ENCODE peak calls at places on chromosomes 3 and 15, in six cellular contexts. U is cardiac muscle cell, M is psoas muscle, W is neural progenitor cell, A is lower lobe of right lung, J is breast epithelium. C is an unnamed sample. For H3K4me1 and H3K9me3, the result is how much of the 10 kb centered on the place peaks cover.

GRCh38 chr3:185900228-185900627 is 37.6 kb downstream of the TRA2B start:
- DNase-seq in W (no peak), A (no peak), J (peak), M (no peak), U (peak), C (peak)

GRCh38 chr3:117681619-117682018 is 972.0 kb downstream of the TUSC7 start:
- DNase-seq in J (no peak), M (no peak), U (no peak), A (no peak), W (no peak), C (no peak)

GRCh38 chr3:177893321-177893720 is 642.9 kb upstream of the KCNMB2 start:
- DNase-seq in A (no peak), U (no peak), W (no peak), M (no peak), J (no peak), C (no peak)

GRCh38 chr3:184568918-184569829 is 7.6 kb downstream of the EPHB3 start:
- DNase-seq in J (peak), A (peak), W (peak), U (peak), M (peak), C (no peak)

GRCh38 chr3:197575362-197575761 is 19.6 kb upstream of the BDH1 start:
- DNase-seq in U (no peak), M (no peak), A (no peak), W (no peak), J (no peak), C (no peak)

GRCh38 chr3:139555249-139555648 is 15.7 kb upstream of the RBP1 start:
- DNase-seq in J (no peak), M (no peak), W (no peak), A (no peak), U (no peak), C (no peak)

GRCh38 chr15:82134426-82134825 is 88.6 kb upstream of the MEX3B start:
- DNase-seq in J (no peak), U (no peak), A (no peak), M (no peak), W (no peak), C (no peak)

GRCh38 chr3:127306361-127307112 is 18.7 kb upstream of the PRR20G start:
- DNase-seq in J (no peak), U (no peak), M (no peak), A (no peak), W (no peak), C (no peak)

GRCh38 chr15:25770618-25771369 is 92.3 kb downstream of the ATP10A start:
- DNase-seq in U (no peak), W (no peak), J (no peak), M (no peak), A (no peak), C (no peak)

GRCh38 chr15:82132742-82133141 is 86.9 kb upstream of the MEX3B start:
- DNase-seq in A (no peak), U (no peak), J (no peak), W (no peak), M (no peak), C (no peak)

GRCh38 chr3:40873934-40874699 is 325.2 kb upstream of the CTNNB1 start:
- DNase-seq in M (no peak), W (no peak), A (no peak), J (no peak), U (no peak), C (no peak)

GRCh38 chr3:180296971-180297370 is 260.2 kb upstream of the PEX5L start:
- DNase-seq in W (no peak), M (no peak), J (no peak), U (no peak), A (no peak), C (no peak)

GRCh38 chr3:194032828-194033435 is 103.0 kb upstream of the HES1 start:
- DNase-seq in W (peak), U (no peak), A (no peak), M (no peak), J (no peak), C (no peak)

GRCh38 chr3:31546152-31546551 is 13.4 kb downstream of the STT3B start:
- DNase-seq in J (no peak), W (peak), A (no peak), U (peak), M (no peak), C (no peak)

GRCh38 chr3:79651536-79652065 is 116.2 kb downstream of the ROBO1 start:
- DNase-seq in M (no peak), A (peak), U (no peak), W (peak), J (no peak), C (peak)

GRCh38 chr15:48459571-48460461 is 128.6 kb downstream of the DUT start:
- DNase-seq in W (no peak), J (no peak), U (no peak), A (no peak), M (no peak), C (no peak)
- TF ChIP-seq CTCF in W (no peak), J (no peak), U (no peak), A (no peak), M (no peak), C (no peak)

GRCh38 chr3:57683286-57683685 is 9.6 kb downstream of the DENND6A start:
- DNase-seq in A (no peak), U (no peak), M (no peak), J (no peak), W (no peak), C (no peak)
- H3K4me1 ChIP-seq in A (under half), U (under half), M (under half), J (under half), W (under half), C (under half)

GRCh38 chr3:1191061-1191460 is 98.2 kb downstream of the CNTN6 start:
- DNase-seq in J (no peak), W (no peak), U (no peak), A (no peak), M (no peak), C (no peak)

GRCh38 chr3:1195922-1196321 is 103.1 kb downstream of the CNTN6 start:
- DNase-seq in J (peak), M (no peak), U (no peak), W (no peak), A (no peak), C (no peak)

GRCh38 chr3:1196997-1197396 is 104.2 kb downstream of the CNTN6 start:
- DNase-seq in W (peak), U (no peak), M (no peak), A (no peak), J (no peak), C (no peak)
- H3K9me3 ChIP-seq in W (under half), U (under half), M (under half), A (under half), J (under half), C (under half)

DNA sequence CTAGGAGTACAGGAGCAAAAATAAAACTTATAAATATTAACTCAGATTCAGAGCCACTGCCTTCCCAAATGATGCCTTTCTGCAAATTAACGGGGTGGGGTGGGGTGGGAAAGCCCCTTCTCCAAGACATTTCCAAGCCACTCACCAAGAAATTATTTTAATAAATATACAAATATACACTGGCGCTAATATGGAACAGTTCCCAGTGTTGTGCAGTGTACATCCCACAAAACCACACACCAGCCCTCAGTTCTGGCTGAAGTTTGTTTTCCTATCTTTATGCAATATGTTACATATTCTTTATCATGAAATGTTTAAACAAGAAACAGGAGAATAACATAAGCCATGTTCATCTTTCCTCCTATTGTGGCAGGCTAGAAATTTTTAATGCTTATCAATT is 53.0 kb upstream of the GYG1 start:
- DNase-seq in M (no peak), A (no peak), W (no peak), J (no peak), U (no peak), C (no peak)
- TF ChIP-seq CTCF in M (no peak), A (no peak), W (no peak), J (no peak), U (no peak), C (no peak)

GRCh38 chr15:85333132-85333831 is 47.1 kb upstream of the AKAP13 start:
- DNase-seq in A (no peak), J (no peak), M (no peak), W (no peak), U (no peak), C (no peak)
- H3K4me1 ChIP-seq in A (under half), J (under half), M (under half), W (under half), U (under half), C (under half)